ENCODE peak calls at places on chromosomes 5 and 9, in five cellular contexts. D is WTC11, Z is HepG2, R is A549, Q is H1. M is an unnamed sample.

GRCh38 chr9:33161011-33161588 is 6.0 kb downstream of the B4GALT1 start:
- DNase-seq in R (peak), Q (no peak), Z (no peak), D (no peak), M (peak)

GRCh38 chr9:85377751-85378289 is 363.9 kb downstream of the AGTPBP1 start:
- DNase-seq in Z (no peak), R (no peak), D (no peak), Q (no peak), M (no peak)

GRCh38 chr9:122307925-122308324 is 43.2 kb downstream of the MRRF start:
- DNase-seq in D (no peak), R (no peak), Q (no peak), Z (no peak), M (peak)

GRCh38 chr5:1523793-1524480 is at the start of gene LPCAT1:
- DNase-seq in Q (no peak), R (peak), Z (peak), D (peak), M (peak)

GRCh38 chr9:37529111-37529510 is 43.4 kb downstream of the POLR1E start:
- DNase-seq in R (no peak), D (no peak), Z (no peak), Q (no peak), M (no peak)

GRCh38 chr5:125043781-125044391 is 297.4 kb upstream of the ZNF608 start:
- DNase-seq in Q (no peak), D (no peak), R (peak), Z (no peak), M (peak)

GRCh38 chr5:57779383-57780223 is 297.0 kb upstream of the ACTBL2 start:
- DNase-seq in D (peak), Q (no peak), Z (peak), R (peak), M (peak)

GRCh38 chr5:133276171-133276570 is 224.4 kb downstream of the HSPA4 start:
- DNase-seq in Z (no peak), R (no peak), Q (no peak), D (no peak), M (no peak)

GRCh38 chr5:79133657-79134451 is 22.2 kb downstream of the BHMT start:
- DNase-seq in R (peak), Q (peak), D (peak), Z (peak), M (peak)

GRCh38 chr5:136066705-136067271 is 38.0 kb downstream of the TGFBI start:
- DNase-seq in Q (no peak), Z (peak), R (peak), D (no peak), M (no peak)

GRCh38 chr5:862367-863243 is 11.8 kb upstream of the ZDHHC11 start:
- DNase-seq in Z (no peak), Q (no peak), R (no peak), D (no peak), M (no peak)

GRCh38 chr5:173554989-173555705 is 61.3 kb downstream of the BOD1 start:
- DNase-seq in D (no peak), R (no peak), Q (no peak), Z (peak), M (no peak)

GRCh38 chr5:178116406-178116885 is 3.1 kb downstream of the N4BP3 start:
- DNase-seq in D (no peak), R (no peak), Z (no peak), Q (no peak), M (peak)

GRCh38 chr9:128096614-128097013 is 28.6 kb downstream of the SLC25A25 start:
- DNase-seq in Q (no peak), Z (no peak), D (no peak), R (no peak), M (no peak)

GRCh38 chr5:116759860-116760644 is 185.4 kb upstream of the SEMA6A start:
- DNase-seq in R (no peak), Z (peak), Q (no peak), D (peak), M (no peak)

GRCh38 chr5:96745025-96745424 is 62.7 kb downstream of the ERAP1 start:
- DNase-seq in R (no peak), D (no peak), Q (no peak), Z (no peak), M (no peak)
- TF ChIP-seq JUN in R (no peak), D (no peak), Q (no peak), Z (no peak), M (no peak)

DNA sequence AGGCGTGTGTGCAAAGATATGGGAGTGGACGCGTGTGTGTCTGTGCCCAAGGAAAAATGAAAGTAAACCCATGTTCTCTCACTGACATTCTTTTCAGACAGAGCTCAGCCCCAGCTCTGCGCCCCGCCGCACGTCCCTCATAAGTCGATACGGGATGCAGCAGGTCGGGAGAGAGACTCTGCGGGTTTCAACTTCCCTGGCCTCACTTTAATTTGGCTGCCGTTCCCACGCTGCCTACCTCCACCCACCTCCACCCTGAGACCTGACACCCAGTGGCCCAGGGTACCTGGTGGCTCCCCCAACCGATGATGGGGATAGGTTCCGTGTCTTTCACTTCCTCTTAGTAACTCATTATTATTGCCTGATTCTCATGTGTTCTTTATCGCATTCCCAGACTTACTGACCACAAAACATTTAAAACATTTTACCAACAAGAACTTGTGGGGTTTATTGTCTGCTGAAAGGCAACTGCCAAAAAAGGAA is 19.4 kb downstream of the LHX2 start:
- DNase-seq in D (no peak), Q (no peak), R (no peak), Z (no peak), M (no peak)
- TF ChIP-seq JUN in D (no peak), Q (no peak), R (no peak), Z (no peak), M (no peak)

DNA sequence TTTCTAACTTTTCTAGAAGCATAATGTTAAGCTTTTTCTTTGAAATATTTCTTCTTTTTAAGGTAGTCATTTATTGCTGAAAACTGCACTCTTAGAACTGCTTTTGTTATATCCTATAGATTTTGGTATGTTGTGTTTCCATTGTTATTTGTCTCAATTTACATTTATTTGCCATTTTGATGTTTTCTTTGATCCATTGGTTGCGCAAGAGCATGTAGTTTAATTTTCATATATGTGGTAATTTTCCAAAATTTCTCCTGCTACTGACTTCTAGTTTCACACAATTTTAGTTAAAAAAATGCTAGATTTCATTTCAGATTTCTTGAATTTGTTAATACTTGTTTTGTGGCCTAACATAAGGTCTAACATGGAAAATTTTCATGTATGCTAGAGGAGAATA is 1029.3 kb upstream of the TYRP1 start:
- DNase-seq in Z (no peak), R (no peak), Q (no peak), D (no peak), M (no peak)
- TF ChIP-seq JUN in Z (no peak), R (no peak), Q (no peak), D (no peak), M (no peak)

GRCh38 chr5:68330564-68330963 is 115.0 kb downstream of the PIK3R1 start:
- DNase-seq in R (no peak), D (no peak), Z (no peak), Q (no peak), M (no peak)

GRCh38 chr5:68333649-68334549 is 118.3 kb downstream of the PIK3R1 start:
- DNase-seq in R (peak), Q (no peak), Z (peak), D (no peak), M (peak)

GRCh38 chr5:68332546-68332945 is 117.0 kb downstream of the PIK3R1 start:
- DNase-seq in Z (no peak), Q (no peak), D (no peak), R (no peak), M (peak)

GRCh38 chr5:68331202-68332108 is 115.9 kb downstream of the PIK3R1 start:
- DNase-seq in R (no peak), D (no peak), Z (peak), Q (no peak), M (no peak)

GRCh38 chr5:68329554-68329953 is 114.0 kb downstream of the PIK3R1 start:
- DNase-seq in Q (no peak), Z (no peak), R (no peak), D (no peak), M (no peak)
- TF ChIP-seq JUN in Q (no peak), Z (no peak), R (no peak), D (no peak), M (no peak)

GRCh38 chr9:437066-438015 is 222.7 kb downstream of the DOCK8 start:
- DNase-seq in Q (no peak), D (no peak), R (no peak), Z (no peak), M (no peak)
- TF ChIP-seq JUN in Q (no peak), D (no peak), R (no peak), Z (no peak), M (no peak)

GRCh38 chr5:54671111-54671531 is 153.6 kb downstream of the SNX18 start:
- DNase-seq in R (no peak), Q (no peak), D (no peak), Z (no peak), M (no peak)
- TF ChIP-seq JUN in R (no peak), Q (no peak), D (no peak), Z (no peak), M (no peak)

GRCh38 chr9:137298401-137298982 is 3.6 kb downstream of the NRARP start:
- DNase-seq in D (peak), Z (no peak), Q (no peak), R (no peak), M (peak)
- TF ChIP-seq JUN in D (no peak), Z (no peak), Q (no peak), R (no peak), M (no peak)

GRCh38 chr9:110049699-110050450 is 158.1 kb downstream of the C9orf152 start:
- DNase-seq in Z (no peak), D (peak), Q (no peak), R (no peak), M (no peak)

GRCh38 chr9:110048473-110048975 is 159.4 kb downstream of the C9orf152 start:
- DNase-seq in R (peak), Q (peak), Z (no peak), D (peak), M (peak)

GRCh38 chr9:110048976-110049698 is 158.8 kb downstream of the C9orf152 start:
- DNase-seq in Q (no peak), Z (no peak), D (peak), R (no peak), M (no peak)

GRCh38 chr9:110047955-110048472 is 159.9 kb downstream of the C9orf152 start:
- DNase-seq in D (peak), Q (no peak), Z (no peak), R (no peak), M (peak)

GRCh38 chr9:110050925-110051355 is 157.0 kb downstream of the C9orf152 start:
- DNase-seq in R (peak), Q (no peak), Z (no peak), D (no peak), M (peak)
- TF ChIP-seq JUN in R (no peak), Q (no peak), Z (no peak), D (no peak), M (peak)

DNA sequence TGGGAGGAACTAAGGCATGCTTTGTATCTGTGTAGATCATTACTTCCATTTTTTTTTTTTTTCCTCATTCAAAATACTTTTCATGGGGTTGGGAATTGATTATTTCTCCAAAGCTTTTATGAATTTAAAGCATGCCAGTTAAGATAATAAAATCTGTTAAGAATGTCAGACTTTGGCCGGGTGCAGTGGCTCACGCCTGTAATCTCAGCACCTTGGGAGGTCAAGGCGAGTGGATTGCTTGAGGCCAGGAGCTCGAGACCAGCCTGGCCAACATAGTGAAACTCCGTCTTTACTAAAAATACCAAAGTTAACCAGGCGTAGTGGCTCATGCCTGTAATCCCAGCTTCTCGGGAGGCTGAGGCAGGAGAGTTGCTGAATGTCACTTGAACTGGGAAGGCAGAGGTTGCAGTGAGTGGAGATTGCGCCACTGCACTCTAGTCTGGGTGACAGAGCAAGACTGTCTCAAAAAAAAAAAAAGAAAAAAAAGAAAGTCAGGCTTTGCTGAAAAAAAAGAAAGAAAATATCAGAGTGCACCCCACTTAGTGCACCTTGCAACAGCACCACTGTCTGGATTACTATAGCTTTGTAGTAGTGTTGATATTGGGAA is 18.5 kb downstream of the TBC1D2 start:
- DNase-seq in D (no peak), Z (no peak), R (no peak), Q (no peak), M (no peak)
- TF ChIP-seq JUN in D (no peak), Z (no peak), R (no peak), Q (no peak), M (no peak)

DNA sequence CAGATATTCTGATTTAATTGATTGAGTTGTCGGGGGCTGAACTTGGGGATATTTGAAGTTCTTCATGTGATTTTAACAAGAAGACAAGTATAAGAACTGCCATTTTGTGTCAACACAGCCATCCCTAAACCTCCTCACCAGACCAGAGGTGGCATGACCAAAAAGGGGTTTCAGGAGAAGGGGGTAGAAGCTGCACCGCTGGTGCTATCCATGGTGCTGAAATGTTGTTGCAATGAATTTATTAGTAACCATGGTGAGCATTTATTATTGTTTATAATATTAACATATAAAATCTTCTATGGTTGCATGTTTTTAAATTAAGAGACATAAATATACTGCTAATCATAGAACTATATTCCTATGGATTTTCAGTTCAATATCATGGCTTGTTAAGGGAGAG is 72.3 kb downstream of the GNA14 start:
- DNase-seq in R (peak), Q (no peak), D (peak), Z (no peak), M (no peak)
- TF ChIP-seq JUN in R (no peak), Q (no peak), D (no peak), Z (no peak), M (no peak)